ENCODE peak calls at places on chromosome 1, in seven cellular contexts. V, Z, T, I, K, O and Q are unnamed samples.

GRCh38 chr1:33182452-33182851 is 609 bp upstream of the TRIM62 start:
- DNase-seq in V (peak), Z (no peak), T (no peak), I (no peak), K (peak), O (no peak), Q (peak)

GRCh38 chr1:15950302-15950701 is 25.6 kb downstream of the ZBTB17 start:
- DNase-seq in V (no peak), Z (no peak), T (no peak), I (peak), K (no peak), O (no peak), Q (no peak)

GRCh38 chr1:64505944-64506658 is 36.2 kb downstream of the CACHD1 start:
- DNase-seq in V (no peak), Z (no peak), T (no peak), I (no peak), K (no peak), O (peak), Q (no peak)

GRCh38 chr1:172531846-172532699 is 877 bp upstream of the SUCO start:
- DNase-seq in V (peak), Z (peak), T (peak), I (peak), K (peak), O (peak), Q (peak)

GRCh38 chr1:36400514-36400824 is 2.8 kb upstream of the LSM10 start:
- DNase-seq in V (no peak), Z (no peak), T (no peak), I (no peak), K (no peak), O (no peak), Q (no peak)

GRCh38 chr1:27872802-27873665 is 690 bp downstream of the THEMIS2 start:
- DNase-seq in V (peak), Z (no peak), T (no peak), I (peak), K (peak), O (no peak), Q (peak)

GRCh38 chr1:45922813-45923212 is 119.4 kb downstream of the MAST2 start:
- DNase-seq in V (no peak), Z (no peak), T (no peak), I (no peak), K (no peak), O (no peak), Q (no peak)

GRCh38 chr1:3822421-3822820 is 26.1 kb upstream of the LRRC47 start:
- DNase-seq in V (no peak), Z (no peak), T (no peak), I (no peak), K (no peak), O (no peak), Q (no peak)

GRCh38 chr1:116556289-116557006 is 14.4 kb downstream of the CD58 start:
- DNase-seq in V (no peak), Z (peak), T (peak), I (peak), K (peak), O (no peak), Q (peak)

GRCh38 chr1:36352910-36353878 is 29.7 kb upstream of the EVA1B start:
- DNase-seq in V (no peak), Z (no peak), T (peak), I (no peak), K (peak), O (no peak), Q (no peak)

GRCh38 chr1:202860744-202861419 is 28.1 kb downstream of the RABIF start:
- DNase-seq in V (peak), Z (no peak), T (peak), I (no peak), K (peak), O (peak), Q (peak)

GRCh38 chr1:44408181-44409018 is 3.3 kb downstream of the RNF220 start:
- DNase-seq in V (peak), Z (no peak), T (no peak), I (no peak), K (no peak), O (no peak), Q (no peak)

GRCh38 chr1:230002164-230002803 is 64.8 kb upstream of the GALNT2 start:
- DNase-seq in V (peak), Z (no peak), T (no peak), I (no peak), K (no peak), O (no peak), Q (peak)

GRCh38 chr1:28503117-28503516 is 2.7 kb upstream of the RCC1 start:
- DNase-seq in V (no peak), Z (no peak), T (no peak), I (no peak), K (no peak), O (no peak), Q (no peak)

GRCh38 chr1:111827946-111828345 is 72.2 kb downstream of the DDX20 start:
- DNase-seq in V (no peak), Z (no peak), T (no peak), I (no peak), K (no peak), O (no peak), Q (no peak)